ENCODE peak calls at places on chromosomes 4 and X, in seven cellular contexts. A is CD8-positive, alpha-beta T cell; O is Peyer's patch; Z is IMR-90; T is AG10803; M is heart right ventricle; E is stomach. I is an unnamed sample.

GRCh38 chr4:5802565-5802964 is 90.3 kb downstream of the CRMP1 start:
- DNase-seq in A (no peak), O (peak), Z (no peak), T (no peak), M (no peak), E (no peak), I (no peak)

GRCh38 chrX:18875256-18875878 is 108.5 kb downstream of the PHKA2 start:
- DNase-seq in A (no peak), O (no peak), Z (no peak), T (no peak), M (no peak), E (no peak), I (no peak)

GRCh38 chr4:169107528-169107927 is 97.5 kb upstream of the CBR4 start:
- DNase-seq in A (no peak), O (no peak), Z (no peak), T (no peak), M (no peak), E (no peak), I (no peak)

GRCh38 chrX:24647257-24648058 is at the start of gene PCYT1B:
- DNase-seq in A (peak), O (peak), Z (peak), T (peak), M (peak), E (peak), I (peak)

GRCh38 chrX:6505960-6506359 is 29.0 kb downstream of the VCX3A start:
- DNase-seq in A (no peak), O (no peak), Z (no peak), T (no peak), M (no peak), E (no peak), I (no peak)

GRCh38 chr4:168496834-168497233 is at the start of gene PALLD:
- DNase-seq in A (no peak), O (no peak), Z (peak), T (peak), M (peak), E (no peak), I (no peak)

GRCh38 chrX:104324461-104324860 is 69.7 kb upstream of the ESX1 start:
- DNase-seq in A (no peak), O (no peak), Z (no peak), T (no peak), M (no peak), E (no peak), I (no peak)

GRCh38 chr4:124783847-124784246 is 71.3 kb upstream of the ANKRD50 start:
- DNase-seq in A (no peak), O (no peak), Z (peak), T (no peak), M (no peak), E (no peak), I (no peak)

GRCh38 chr4:4457803-4458550 is 71.1 kb downstream of the NSG1 start:
- DNase-seq in A (no peak), O (no peak), Z (peak), T (peak), M (no peak), E (no peak), I (no peak)

GRCh38 chrX:19886888-19887531 is 390 bp downstream of the SH3KBP1 start:
- DNase-seq in A (no peak), O (peak), Z (no peak), T (no peak), M (no peak), E (peak), I (no peak)

GRCh38 chr4:4647041-4647440 is 105.2 kb upstream of the STX18 start:
- DNase-seq in A (no peak), O (no peak), Z (peak), T (peak), M (no peak), E (no peak), I (no peak)

GRCh38 chrX:10032147-10032546 is 65.0 kb downstream of the CLDN34 start:
- DNase-seq in A (no peak), O (no peak), Z (no peak), T (no peak), M (no peak), E (no peak), I (no peak)

GRCh38 chrX:14616876-14617275 is 87.5 kb downstream of the GLRA2 start:
- DNase-seq in A (no peak), O (no peak), Z (peak), T (peak), M (no peak), E (no peak), I (no peak)

GRCh38 chrX:142089193-142089592 is 115.9 kb downstream of the MAGEC2 start:
- DNase-seq in A (no peak), O (no peak), Z (peak), T (peak), M (no peak), E (no peak), I (no peak)

GRCh38 chr4:39528056-39528465 is 822 bp upstream of the UGDH start:
- DNase-seq in A (no peak), O (no peak), Z (peak), T (peak), M (no peak), E (no peak), I (peak)

GRCh38 chrX:41332408-41332987 is 1.5 kb upstream of the DDX3X start:
- DNase-seq in A (no peak), O (no peak), Z (peak), T (no peak), M (no peak), E (peak), I (no peak)

GRCh38 chrX:18674788-18675735 is 3.2 kb upstream of the RS1 start:
- DNase-seq in A (peak), O (peak), Z (peak), T (peak), M (peak), E (peak), I (peak)

GRCh38 chrX:42276982-42277690 is 353.8 kb upstream of the CASK start:
- DNase-seq in A (no peak), O (no peak), Z (no peak), T (no peak), M (no peak), E (no peak), I (no peak)

GRCh38 chr4:34771632-34772031 is 1472.7 kb downstream of the ARAP2 start:
- DNase-seq in A (no peak), O (no peak), Z (no peak), T (no peak), M (no peak), E (no peak), I (no peak)

GRCh38 chr4:183297675-183298074 is 22.4 kb downstream of the CLDN22 start:
- DNase-seq in A (no peak), O (no peak), Z (no peak), T (no peak), M (no peak), E (no peak), I (no peak)

GRCh38 chrX:46634577-46634976 is 61.0 kb downstream of the CHST7 start:
- DNase-seq in A (no peak), O (no peak), Z (peak), T (no peak), M (no peak), E (no peak), I (no peak)

GRCh38 chr4:140092094-140092820 is 61.7 kb downstream of the MAML3 start:
- DNase-seq in A (no peak), O (peak), Z (no peak), T (no peak), M (peak), E (peak), I (no peak)

GRCh38 chr4:107153228-107153627 is 117.1 kb upstream of the DKK2 start:
- DNase-seq in A (no peak), O (no peak), Z (no peak), T (peak), M (no peak), E (no peak), I (no peak)

GRCh38 chrX:38473715-38474114 is 87.6 kb upstream of the TSPAN7 start:
- DNase-seq in A (no peak), O (no peak), Z (no peak), T (no peak), M (no peak), E (no peak), I (no peak)

GRCh38 chr4:158819942-158820786 is 51.3 kb downstream of the FNIP2 start:
- DNase-seq in A (no peak), O (no peak), Z (peak), T (no peak), M (no peak), E (no peak), I (no peak)

GRCh38 chr4:122826596-122827257 is at the start of gene FGF2:
- DNase-seq in A (no peak), O (peak), Z (peak), T (peak), M (peak), E (peak), I (peak)

GRCh38 chrX:103792916-103793540 is 16.4 kb downstream of the PLP1 start:
- DNase-seq in A (no peak), O (no peak), Z (peak), T (peak), M (no peak), E (no peak), I (no peak)

GRCh38 chr4:165684177-165684870 is 188.7 kb upstream of the TLL1 start:
- DNase-seq in A (no peak), O (no peak), Z (no peak), T (peak), M (no peak), E (no peak), I (no peak)

GRCh38 chrX:134173541-134174272 is 63.3 kb upstream of the CCDC160 start:
- DNase-seq in A (no peak), O (no peak), Z (no peak), T (no peak), M (no peak), E (no peak), I (no peak)

GRCh38 chrX:139025822-139026221 is 314.3 kb upstream of the FGF13 start:
- DNase-seq in A (no peak), O (no peak), Z (no peak), T (no peak), M (no peak), E (no peak), I (no peak)

GRCh38 chr4:143178923-143179322 is 5.8 kb upstream of the USP38 start:
- DNase-seq in A (no peak), O (no peak), Z (no peak), T (no peak), M (no peak), E (no peak), I (no peak)

GRCh38 chrX:85359051-85359450 is 20.4 kb downstream of the POF1B start:
- DNase-seq in A (no peak), O (no peak), Z (no peak), T (no peak), M (no peak), E (no peak), I (no peak)

GRCh38 chrX:39654183-39654925 is 443.4 kb downstream of the BCOR start:
- DNase-seq in A (no peak), O (no peak), Z (no peak), T (no peak), M (no peak), E (no peak), I (no peak)

GRCh38 chrX:150841466-150842197 is 56.8 kb downstream of the CD99L2 start:
- DNase-seq in A (no peak), O (no peak), Z (peak), T (peak), M (no peak), E (no peak), I (no peak)

GRCh38 chr4:154208424-154208823 is 283.2 kb downstream of the DCHS2 start:
- DNase-seq in A (no peak), O (no peak), Z (no peak), T (no peak), M (no peak), E (no peak), I (no peak)

GRCh38 chrX:129980043-129980442 is 2.4 kb upstream of the BCORL1 start:
- DNase-seq in A (no peak), O (peak), Z (no peak), T (no peak), M (peak), E (peak), I (no peak)

GRCh38 chrX:136650811-136651210 is 2.9 kb downstream of the CD40LG start:
- DNase-seq in A (no peak), O (no peak), Z (no peak), T (no peak), M (no peak), E (no peak), I (no peak)

GRCh38 chr4:59571805-59572430 is 1628.2 kb upstream of the ADGRL3 start:
- DNase-seq in A (no peak), O (no peak), Z (no peak), T (no peak), M (no peak), E (no peak), I (no peak)

GRCh38 chr4:169225812-169226211 is 44.9 kb downstream of the SH3RF1 start:
- DNase-seq in A (no peak), O (no peak), Z (peak), T (no peak), M (no peak), E (no peak), I (no peak)

GRCh38 chr4:184838249-184839074 is 12.7 kb upstream of the ACSL1 start:
- DNase-seq in A (no peak), O (no peak), Z (peak), T (no peak), M (no peak), E (no peak), I (no peak)

DNA sequence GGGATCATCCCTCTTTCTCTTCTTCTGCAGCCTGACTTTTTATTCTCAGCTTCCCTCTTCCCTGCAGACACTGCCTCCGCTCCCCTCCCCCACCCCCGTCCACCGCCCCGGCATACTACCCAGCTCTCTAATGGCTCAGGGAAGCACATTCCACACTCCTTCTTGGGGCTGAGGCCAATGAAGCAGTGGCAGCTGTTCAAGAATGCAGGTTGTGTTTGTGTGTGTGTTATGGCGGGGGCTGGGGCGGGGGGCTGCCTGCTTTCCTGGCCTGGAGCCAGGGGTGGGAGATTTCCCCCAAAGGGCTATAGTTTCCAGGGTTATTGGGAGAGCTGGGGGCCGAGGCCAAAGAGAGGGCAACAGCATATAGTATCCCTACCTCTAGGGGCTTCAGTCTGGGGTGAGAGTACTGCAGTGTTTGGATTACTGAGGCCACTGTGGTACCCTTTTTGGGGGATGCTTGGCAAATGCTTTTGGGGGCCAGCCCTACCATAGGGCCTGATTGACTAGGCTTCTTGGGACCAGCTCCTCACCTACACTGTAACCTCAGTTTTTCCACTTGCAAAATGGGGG is 149.5 kb downstream of the EFNB1 start:
- DNase-seq in A (no peak), O (no peak), Z (peak), T (peak), M (no peak), E (no peak), I (no peak)
- H3K4me3 ChIP-seq in A (no peak), O (no peak), Z (no peak), T (no peak), M (no peak), E (no peak), I (no peak)

GRCh38 chr4:37827802-37828321 is 1.4 kb downstream of the PGM2 start:
- DNase-seq in A (no peak), O (no peak), Z (no peak), T (no peak), M (no peak), E (no peak), I (no peak)
- H3K4me3 ChIP-seq in A (peak), O (no peak), Z (peak), T (peak), M (peak), E (peak), I (no peak)

DNA sequence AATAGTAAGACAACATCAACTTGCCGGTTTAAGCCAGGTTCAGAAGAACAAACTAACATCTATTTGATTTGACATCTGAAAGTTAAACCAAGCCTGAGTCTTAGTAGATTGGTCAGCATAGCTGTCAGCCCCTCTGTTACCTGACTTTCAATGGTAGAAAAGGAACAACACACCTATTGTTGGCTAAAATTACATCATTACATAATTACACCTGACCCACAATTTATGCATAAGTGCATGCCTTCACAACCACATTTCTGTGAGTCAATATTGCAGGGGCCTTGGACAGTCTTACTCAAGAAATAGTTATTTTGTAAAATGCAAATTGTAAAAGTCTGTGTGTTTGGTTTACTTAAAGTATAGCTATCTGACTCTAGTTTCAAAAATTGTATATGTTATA is 36.2 kb downstream of the EGFL6 start:
- DNase-seq in A (no peak), O (no peak), Z (no peak), T (no peak), M (no peak), E (no peak), I (no peak)
- H3K4me3 ChIP-seq in A (no peak), O (no peak), Z (no peak), T (no peak), M (no peak), E (no peak), I (no peak)

GRCh38 chr4:173507471-173508385 is 22.3 kb downstream of the HAND2 start:
- DNase-seq in A (no peak), O (no peak), Z (no peak), T (no peak), M (no peak), E (no peak), I (no peak)
- H3K4me3 ChIP-seq in A (no peak), O (no peak), Z (no peak), T (no peak), M (peak), E (no peak), I (no peak)

GRCh38 chrX:53319614-53320542 is 38.5 kb upstream of the IQSEC2 start:
- DNase-seq in A (no peak), O (no peak), Z (no peak), T (no peak), M (no peak), E (no peak), I (no peak)
- H3K4me3 ChIP-seq in A (peak), O (peak), Z (peak), T (peak), M (peak), E (peak), I (peak)

DNA sequence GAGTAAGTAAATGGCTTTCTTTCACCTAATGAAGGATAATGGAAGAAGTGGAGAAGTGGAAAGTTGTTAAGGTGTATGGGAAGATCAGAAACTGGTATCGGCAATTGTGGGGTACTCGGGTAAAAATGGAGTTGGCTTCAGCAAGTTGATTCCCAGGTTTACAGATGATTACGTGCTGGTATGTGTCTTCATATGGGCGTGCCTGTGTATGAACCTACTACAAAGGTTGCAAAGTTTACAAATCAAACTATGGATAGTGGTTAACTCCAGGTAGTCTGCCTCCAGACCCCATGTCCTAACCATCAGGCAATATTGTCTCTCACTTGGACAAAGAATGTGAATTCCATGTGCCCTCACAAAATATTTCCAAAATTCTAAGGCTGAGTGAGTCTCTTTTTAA is 778 bp downstream of the TLR3 start:
- DNase-seq in A (no peak), O (no peak), Z (no peak), T (no peak), M (no peak), E (no peak), I (no peak)
- H3K4me3 ChIP-seq in A (no peak), O (no peak), Z (no peak), T (no peak), M (peak), E (peak), I (peak)

GRCh38 chr4:2812985-2813384 is 20.1 kb downstream of the SH3BP2 start:
- DNase-seq in A (no peak), O (no peak), Z (no peak), T (no peak), M (no peak), E (no peak), I (no peak)
- H3K4me3 ChIP-seq in A (peak), O (peak), Z (no peak), T (peak), M (peak), E (peak), I (peak)

DNA sequence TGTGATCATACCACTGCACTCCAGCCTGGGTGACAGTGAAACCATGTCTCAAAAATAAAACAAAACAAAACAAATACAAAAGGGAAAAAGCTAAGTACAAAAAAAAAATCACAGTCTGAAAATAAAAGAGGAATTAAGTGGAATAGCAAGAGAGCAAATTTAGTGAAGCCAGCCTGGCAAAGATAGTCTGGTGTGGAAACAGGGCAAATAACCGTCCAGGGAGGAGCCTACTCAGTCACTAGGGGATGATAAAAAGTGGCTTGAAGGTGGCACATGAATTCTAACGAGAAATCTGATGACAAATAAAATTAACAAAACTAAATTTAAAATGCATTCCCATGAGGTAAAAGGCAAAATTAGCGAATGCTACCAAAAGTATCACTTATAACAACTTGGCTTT is 8.2 kb downstream of the PDGFC start:
- DNase-seq in A (no peak), O (no peak), Z (no peak), T (no peak), M (no peak), E (no peak), I (no peak)
- H3K4me3 ChIP-seq in A (no peak), O (no peak), Z (no peak), T (no peak), M (no peak), E (no peak), I (no peak)

DNA sequence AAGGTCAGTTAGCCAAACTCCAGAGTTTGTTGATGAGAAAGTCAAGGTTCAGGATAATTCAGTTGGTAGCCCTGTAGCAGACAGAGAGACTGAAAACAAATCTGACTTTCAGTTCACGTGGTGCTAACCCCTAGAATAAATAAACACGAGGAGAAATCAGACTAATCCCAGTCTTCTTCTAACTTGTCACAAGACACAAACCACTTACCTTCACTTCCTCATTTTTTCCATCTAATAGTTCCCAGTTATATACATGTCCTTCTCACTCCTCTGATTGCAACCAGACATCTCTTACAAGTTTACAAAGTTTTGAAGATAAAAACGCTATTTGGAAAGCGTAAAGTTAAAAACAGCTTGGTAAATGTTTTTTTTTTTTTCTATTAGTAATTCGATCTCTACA is 7.7 kb downstream of the TLR7 start:
- DNase-seq in A (no peak), O (no peak), Z (no peak), T (no peak), M (no peak), E (no peak), I (no peak)
- H3K4me3 ChIP-seq in A (no peak), O (no peak), Z (no peak), T (no peak), M (no peak), E (no peak), I (no peak)

DNA sequence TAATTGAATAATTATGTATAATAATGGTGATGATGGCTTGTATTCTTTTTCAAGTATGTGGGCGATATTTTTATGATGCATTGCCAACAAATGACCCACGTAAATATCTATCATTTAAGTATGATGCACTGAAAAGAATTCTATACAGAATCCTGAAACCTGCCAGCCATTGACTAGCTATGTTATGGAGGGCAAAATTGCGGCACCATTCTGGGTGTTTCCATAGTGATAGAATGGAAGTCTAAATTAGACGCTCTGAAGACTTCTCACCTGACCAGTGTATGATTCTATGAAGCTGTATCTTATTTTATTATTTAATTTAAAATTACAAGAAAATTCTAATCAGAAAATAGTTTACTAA is 673 bp upstream of the CENPC start:
- DNase-seq in A (no peak), O (no peak), Z (no peak), T (no peak), M (no peak), E (no peak), I (no peak)
- H3K4me3 ChIP-seq in A (peak), O (peak), Z (peak), T (peak), M (peak), E (peak), I (peak)